ENCODE peak calls at places on chromosomes 7 and 10, in five cellular contexts. M is fibroblast of pulmonary artery, Q is cardiac fibroblast, C is fibroblast of lung, A is fibroblast of the aortic adventitia. N is an unnamed sample.

GRCh38 chr7:155296788-155297516 is 726 bp upstream of the INSIG1 start:
- DNase-seq in M (peak; percentile 76), Q (peak; percentile 81), C (peak; percentile 77), A (peak; percentile 73), N (peak; percentile 72)

GRCh38 chr10:44811072-44811471 is 100.1 kb upstream of the TMEM72 start:
- DNase-seq in M (peak; percentile 29), Q (peak; percentile 46), C (peak; percentile 46), A (peak; percentile 34), N (no peak)

GRCh38 chr10:69088801-69089501 is 1.0 kb downstream of the SRGN start:
- DNase-seq in M (peak; percentile 86), Q (peak; percentile 85), C (peak; percentile 61), A (peak; percentile 78), N (no peak)

GRCh38 chr7:156819733-156820295 is 73.2 kb downstream of the LMBR1 start:
- DNase-seq in M (no peak), Q (no peak), C (no peak), A (no peak), N (no peak)

GRCh38 chr10:44071479-44071878 is 313.4 kb downstream of the CXCL12 start:
- DNase-seq in M (peak; percentile 79), Q (peak; percentile 93), C (peak; percentile 80), A (peak; percentile 96), N (no peak)

GRCh38 chr7:157671358-157672255 is 334.8 kb downstream of the DNAJB6 start:
- DNase-seq in M (no peak), Q (no peak), C (no peak), A (no peak), N (no peak)

GRCh38 chr7:25007668-25008067 is 27.7 kb upstream of the OSBPL3 start:
- DNase-seq in M (no peak), Q (no peak), C (no peak), A (no peak), N (no peak)

GRCh38 chr10:74039561-74040145 is 41.7 kb downstream of the VCL start:
- DNase-seq in M (peak; percentile 83), Q (peak; percentile 89), C (peak; percentile 70), A (peak; percentile 98), N (peak; percentile 49)

GRCh38 chr7:19405546-19405945 is 260.3 kb upstream of the FERD3L start:
- DNase-seq in M (peak; percentile 82), Q (peak; percentile 81), C (peak; percentile 83), A (peak; percentile 88), N (peak; percentile 53)

GRCh38 chr7:133114519-133114918 is 32.6 kb upstream of the CHCHD3 start:
- DNase-seq in M (no peak), Q (no peak), C (no peak), A (no peak), N (no peak)
- H3K4me3 ChIP-seq in M (no peak overlapping the region), Q (no peak overlapping the region), C (no peak overlapping the region), A (no peak overlapping the region), N (no peak overlapping the region)

DNA sequence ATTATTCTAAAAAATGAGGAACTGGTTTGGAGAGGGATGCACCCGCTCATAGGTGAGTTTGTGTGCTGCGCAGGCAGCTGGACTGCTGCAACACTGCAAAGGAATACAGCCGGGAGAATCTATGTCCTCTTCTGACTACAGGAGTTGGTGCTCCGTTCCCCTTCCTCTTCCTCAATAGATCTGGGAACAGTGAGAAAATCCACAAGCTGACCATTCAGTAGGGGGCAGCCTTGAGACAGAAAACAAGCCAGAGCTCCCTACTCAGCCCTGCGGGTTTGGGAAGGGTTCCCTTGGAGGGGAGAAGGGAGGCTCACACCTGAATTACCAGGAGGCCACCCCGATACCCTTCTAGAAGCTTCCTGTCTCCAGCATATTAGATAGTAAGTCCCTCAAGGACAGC is 87.3 kb upstream of the FOXI2 start:
- DNase-seq in M (no peak), Q (no peak), C (no peak), A (no peak), N (peak; percentile 2)
- TF ChIP-seq CTCF in M (no peak), Q (no peak), C (no peak), A (no peak), N (no peak)

DNA sequence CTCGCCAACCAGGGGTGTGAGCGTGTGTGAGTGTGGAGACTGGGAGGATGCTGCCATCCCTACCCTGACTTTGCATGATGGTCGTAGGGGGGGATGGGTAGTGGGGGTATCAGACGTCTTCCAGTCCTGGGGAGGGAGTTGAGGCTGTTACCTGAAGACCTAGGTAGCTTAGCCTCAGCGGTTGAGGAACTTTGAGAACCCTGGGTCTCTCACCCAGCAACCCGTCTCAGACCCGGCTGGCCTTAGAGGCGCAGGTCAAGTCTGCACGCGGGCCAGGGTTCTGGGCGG is 2.7 kb downstream of the SLC4A2 start:
- DNase-seq in M (no peak), Q (no peak), C (no peak), A (no peak), N (no peak)
- H3K4me3 ChIP-seq in M (peak overlapping the region; percentile 83), Q (no peak overlapping the region), C (no peak overlapping the region), A (peak overlapping the region; percentile 82), N (peak overlapping the region; percentile 10)

GRCh38 chr7:140922741-140923345 is 1.9 kb downstream of the BRAF start:
- DNase-seq in M (no peak), Q (no peak), C (no peak), A (no peak), N (no peak)
- TF ChIP-seq CTCF in M (no peak), Q (no peak), C (no peak), A (no peak), N (no peak)

GRCh38 chr10:79250259-79250658 is 97.0 kb upstream of the PPIF start:
- DNase-seq in M (no peak), Q (no peak), C (no peak), A (no peak), N (no peak)
- H3K4me3 ChIP-seq in M (no peak overlapping the region), Q (no peak overlapping the region), C (no peak overlapping the region), A (no peak overlapping the region), N (no peak overlapping the region)

GRCh38 chr10:103697787-103698186 is 157.6 kb downstream of the SH3PXD2A start:
- DNase-seq in M (no peak), Q (no peak), C (no peak), A (no peak), N (no peak)

GRCh38 chr10:103701380-103702222 is 153.8 kb downstream of the SH3PXD2A start:
- DNase-seq in M (no peak), Q (no peak), C (no peak), A (no peak), N (no peak)

GRCh38 chr10:103700436-103700715 is 155.0 kb downstream of the SH3PXD2A start:
- DNase-seq in M (no peak), Q (no peak), C (no peak), A (no peak), N (no peak)

GRCh38 chr10:103698266-103698665 is 157.1 kb downstream of the SH3PXD2A start:
- DNase-seq in M (no peak), Q (no peak), C (no peak), A (no peak), N (no peak)

GRCh38 chr10:103699611-103700435 is 155.6 kb downstream of the SH3PXD2A start:
- DNase-seq in M (no peak), Q (no peak), C (no peak), A (no peak), N (no peak)
- TF ChIP-seq CTCF in M (peak; percentile 6), Q (peak; percentile 26), C (peak; percentile 9), A (peak; percentile 9), N (no peak)

GRCh38 chr10:113572520-113573290 is 19.9 kb downstream of the HABP2 start:
- DNase-seq in M (no peak), Q (no peak), C (no peak), A (no peak), N (no peak)
- H3K4me3 ChIP-seq in M (no peak overlapping the region), Q (no peak overlapping the region), C (no peak overlapping the region), A (no peak overlapping the region), N (no peak overlapping the region)

DNA sequence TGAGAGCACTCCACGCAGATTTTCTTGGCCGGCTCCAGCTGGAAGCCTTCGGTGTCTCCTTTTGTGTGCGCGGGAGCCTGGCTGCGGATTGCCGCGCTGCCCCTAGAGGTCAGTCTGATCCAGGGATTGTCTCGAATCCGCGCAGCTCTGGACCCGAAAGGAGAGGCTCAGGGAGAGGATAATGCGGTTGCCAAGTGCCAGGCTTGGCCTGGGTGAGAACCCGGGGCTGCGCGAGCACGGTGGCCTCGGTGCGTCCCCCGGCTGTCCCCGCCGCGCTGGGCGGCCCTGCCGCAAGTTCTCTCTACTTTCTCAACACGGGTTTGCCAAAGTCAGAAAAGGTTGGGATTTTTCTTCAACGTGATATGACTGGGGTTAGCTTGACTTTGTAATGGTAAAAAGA is 140.9 kb downstream of the ADCYAP1R1 start:
- DNase-seq in M (peak; percentile 46), Q (peak; percentile 52), C (peak; percentile 38), A (peak; percentile 33), N (peak; percentile 61)
- TF ChIP-seq CTCF in M (peak; percentile 76), Q (peak; percentile 76), C (peak; percentile 81), A (peak; percentile 77), N (peak; percentile 84)

DNA sequence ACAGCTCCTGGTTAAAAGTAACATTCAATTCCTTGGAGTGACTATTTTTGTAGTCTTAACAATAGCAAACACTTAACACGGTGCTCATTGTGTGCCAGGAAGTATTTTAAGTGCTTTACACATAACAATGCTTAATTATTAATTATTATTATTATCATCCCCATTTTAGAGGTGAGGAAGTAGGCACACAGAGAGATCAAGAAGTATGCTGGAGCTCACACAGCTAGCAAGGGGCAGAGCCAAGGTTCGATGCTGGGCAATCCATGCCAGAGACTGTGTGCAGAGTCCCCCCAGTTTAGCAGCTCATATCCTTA is 48.2 kb upstream of the SMNDC1 start:
- DNase-seq in M (no peak), Q (no peak), C (no peak), A (no peak), N (no peak)
- H3K4me3 ChIP-seq in M (no peak overlapping the region), Q (peak overlapping the region; percentile 2), C (no peak overlapping the region), A (no peak overlapping the region), N (no peak overlapping the region)

DNA sequence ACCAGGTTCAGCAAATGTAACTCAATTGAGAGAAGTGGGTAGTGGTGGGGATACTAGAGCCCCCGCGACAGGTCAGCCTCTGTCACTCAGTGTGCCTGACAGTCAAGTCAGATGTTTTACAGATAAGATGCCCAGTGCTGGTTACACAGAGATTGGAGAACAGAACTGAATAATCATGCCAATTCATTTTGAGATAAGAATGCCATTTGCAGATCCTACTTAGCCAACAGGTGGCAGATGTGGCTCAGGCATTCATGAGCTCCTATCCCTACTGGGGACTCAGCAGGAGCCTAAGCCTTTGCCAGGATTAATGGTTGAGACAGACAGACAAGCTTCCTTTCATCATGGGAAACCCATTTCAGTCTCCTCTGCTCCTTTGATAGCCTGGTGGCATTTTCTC is 137.8 kb downstream of the MAPK8 start:
- DNase-seq in M (peak; percentile 54), Q (peak; percentile 57), C (peak; percentile 27), A (peak; percentile 35), N (peak; percentile 72)
- TF ChIP-seq CTCF in M (peak; percentile 33), Q (no peak), C (peak; percentile 24), A (no peak), N (peak; percentile 73)

N was measured in epithelial cell of esophagus.